ENCODE peak calls at places on chromosome 6, in four cellular contexts. I, K, P and T are unnamed samples.

GRCh38 chr6:129312865-129313264 is 397.1 kb downstream of the ARHGAP18 start:
- DNase-seq in I (no peak), K (peak; percentile 36), P (peak; percentile 70), T (no peak)

GRCh38 chr6:125791820-125792165 is 1.0 kb downstream of the NCOA7 start:
- DNase-seq in I (no peak), K (no peak), P (no peak), T (no peak)

GRCh38 chr6:27295301-27296079 is 16.6 kb downstream of the POM121L2 start:
- DNase-seq in I (no peak), K (peak; percentile 90), P (peak; percentile 84), T (no peak)

GRCh38 chr6:73451166-73452106 is 661 bp downstream of the CGAS start:
- DNase-seq in I (peak; percentile 68), K (no peak), P (peak; percentile 67), T (no peak)

GRCh38 chr6:149127212-149127611 is 190.3 kb upstream of the TAB2 start:
- DNase-seq in I (no peak), K (no peak), P (peak; percentile 59), T (no peak)

GRCh38 chr6:7106752-7107577 is 796 bp upstream of the RREB1 start:
- DNase-seq in I (peak; percentile 76), K (no peak), P (no peak), T (no peak)

GRCh38 chr6:152160346-152160745 is 352.9 kb downstream of the ESR1 start:
- DNase-seq in I (no peak), K (no peak), P (no peak), T (no peak)

GRCh38 chr6:14707971-14708465 is 537.9 kb upstream of the JARID2 start:
- DNase-seq in I (no peak), K (no peak), P (no peak), T (no peak)

GRCh38 chr6:118748311-118749062 is 97.1 kb upstream of the CEP85L start:
- DNase-seq in I (no peak), K (no peak), P (no peak), T (peak; percentile 90)

GRCh38 chr6:6788394-6789020 is 200.0 kb downstream of the LY86 start:
- DNase-seq in I (no peak), K (no peak), P (no peak), T (no peak)

GRCh38 chr6:137903933-137904821 is 37.1 kb downstream of the TNFAIP3 start:
- DNase-seq in I (peak; percentile 65), K (peak; percentile 10), P (peak; percentile 52), T (no peak)

GRCh38 chr6:118580585-118581419 is 32.7 kb downstream of the PLN start:
- DNase-seq in I (no peak), K (peak; percentile 49), P (no peak), T (no peak)